ENCODE peak calls at places on chromosomes 1 and 21, in six cellular contexts. M is neuronal stem cell, S is H1, U is IMR-90, L is H9, K is trophoblast cell. X is an unnamed sample. For H3K4me1, the result is how much of the 10 kb centered on the place peaks cover.

GRCh38 chr1:22268327-22268726 is 125.4 kb upstream of the WNT4 start:
- DNase-seq in S (no peak), K (no peak), M (no peak), U (no peak), L (no peak), X (no peak)

GRCh38 chr1:48841466-48841865 is 64.8 kb upstream of the BEND5 start:
- DNase-seq in U (no peak), L (no peak), M (no peak), S (no peak), K (no peak), X (no peak)

GRCh38 chr1:238951809-238952208 is 434.6 kb upstream of the CHRM3 start:
- DNase-seq in S (no peak), L (no peak), K (peak), U (peak), M (no peak), X (peak)

GRCh38 chr1:222817529-222817928 is 2.7 kb downstream of the DISP1 start:
- DNase-seq in S (no peak), K (peak), U (peak), M (no peak), L (no peak), X (peak)

GRCh38 chr1:147072371-147073061 is 99.8 kb downstream of the PRKAB2 start:
- DNase-seq in K (peak), M (no peak), L (peak), U (no peak), S (peak), X (no peak)

GRCh38 chr1:19811206-19811851 is 3.8 kb downstream of the RNF186 start:
- DNase-seq in L (peak), K (peak), M (no peak), U (peak), S (peak), X (peak)

GRCh38 chr1:212791261-212791675 is 309 bp downstream of the NSL1 start:
- DNase-seq in M (no peak), U (peak), K (peak), L (no peak), S (no peak), X (peak)

GRCh38 chr1:108059945-108060344 is 95.0 kb upstream of the VAV3 start:
- DNase-seq in M (no peak), K (no peak), L (no peak), U (no peak), S (no peak), X (no peak)

GRCh38 chr1:84853743-84854721 is 39.0 kb downstream of the LPAR3 start:
- DNase-seq in L (no peak), S (no peak), K (peak), M (no peak), U (peak), X (peak)

GRCh38 chr21:46077674-46078101 is 20.2 kb upstream of the COL6A2 start:
- DNase-seq in U (no peak), S (no peak), M (no peak), K (no peak), L (peak), X (no peak)

GRCh38 chr21:29387598-29387997 is 88.9 kb downstream of the BACH1 start:
- DNase-seq in K (peak), M (no peak), S (no peak), U (no peak), L (no peak), X (no peak)

GRCh38 chr21:40165671-40166070 is 298.4 kb downstream of the PCP4 start:
- DNase-seq in U (no peak), M (peak), S (no peak), K (no peak), L (no peak), X (no peak)

GRCh38 chr1:164668451-164668850 is 109.5 kb downstream of the PBX1 start:
- DNase-seq in U (no peak), L (no peak), S (no peak), M (no peak), K (no peak), X (no peak)

GRCh38 chr21:28636988-28637691 is 355.5 kb downstream of the LTN1 start:
- DNase-seq in S (no peak), L (no peak), U (peak), K (peak), M (no peak), X (peak)

GRCh38 chr1:60343736-60344135 is 270.2 kb upstream of the C1orf87 start:
- DNase-seq in M (no peak), U (no peak), K (no peak), L (no peak), S (no peak), X (no peak)

GRCh38 chr1:208178091-208178529 is 66.1 kb downstream of the PLXNA2 start:
- DNase-seq in U (no peak), M (no peak), S (no peak), K (no peak), L (no peak), X (no peak)

GRCh38 chr21:37407719-37408455 is 41.3 kb downstream of the DYRK1A start:
- DNase-seq in M (no peak), L (no peak), S (no peak), U (peak), K (no peak), X (peak)

GRCh38 chr1:216805233-216805632 is 82.0 kb upstream of the ESRRG start:
- DNase-seq in S (no peak), U (peak), M (no peak), K (no peak), L (no peak), X (no peak)

GRCh38 chr1:109873278-109874175 is 37.1 kb upstream of the CSF1 start:
- DNase-seq in U (peak), K (no peak), L (no peak), S (no peak), M (no peak), X (peak)

GRCh38 chr1:214296860-214297699 is 16.1 kb downstream of the SMYD2 start:
- DNase-seq in U (peak), K (peak), S (no peak), L (peak), M (no peak), X (peak)

GRCh38 chr21:34345892-34346291 is 17.9 kb upstream of the KCNE2 start:
- DNase-seq in M (no peak), L (no peak), U (peak), S (no peak), K (no peak), X (peak)

GRCh38 chr1:23548704-23549143 is 10.6 kb downstream of the ID3 start:
- DNase-seq in U (peak), K (no peak), L (peak), M (no peak), S (no peak), X (no peak)

GRCh38 chr1:151047591-151047924 is at the start of gene C1orf56:
- DNase-seq in L (peak), U (peak), K (peak), S (peak), M (peak), X (peak)

GRCh38 chr1:198601936-198602889 is 36.6 kb upstream of the PTPRC start:
- DNase-seq in K (no peak), S (no peak), L (no peak), U (peak), M (no peak), X (no peak)
- H3K4me1 ChIP-seq in K (under half), S (under half), L (under half), U (under half), M (under half), X (under half)

DNA sequence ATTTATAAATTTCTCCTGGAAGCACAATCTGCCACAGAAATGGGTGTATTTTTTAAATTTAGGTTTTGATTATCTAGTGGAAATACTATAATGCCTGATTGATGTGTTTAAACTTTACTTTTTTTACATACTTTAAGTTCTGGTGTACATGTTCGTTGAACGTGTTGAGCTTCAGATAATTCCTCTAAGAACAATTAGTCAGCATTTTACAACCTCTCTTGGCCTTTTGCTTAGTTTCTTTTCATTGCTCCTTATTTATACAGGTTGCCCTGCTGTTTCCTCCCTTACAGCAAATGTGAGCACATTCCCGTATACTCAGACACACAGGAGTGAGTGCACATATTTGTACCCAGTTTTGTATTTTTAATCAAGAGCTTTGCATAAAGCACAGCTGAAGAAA is 1038.9 kb downstream of the BRINP3 start:
- DNase-seq in U (no peak), S (no peak), L (no peak), M (no peak), K (no peak), X (no peak)
- H2AFZ ChIP-seq in U (no peak), S (no peak), L (no peak), M (no peak), K (no peak), X (no peak)

GRCh38 chr1:203597386-203598040 is 29.1 kb upstream of the ATP2B4 start:
- DNase-seq in S (no peak), K (no peak), M (no peak), U (no peak), L (no peak), X (no peak)

GRCh38 chr1:203599875-203600781 is 26.5 kb upstream of the ATP2B4 start:
- DNase-seq in S (no peak), U (no peak), K (no peak), M (no peak), L (no peak), X (no peak)

GRCh38 chr1:203598736-203599135 is 27.9 kb upstream of the ATP2B4 start:
- DNase-seq in M (no peak), S (no peak), K (no peak), U (no peak), L (no peak), X (no peak)

GRCh38 chr1:203601717-203602309 is 24.8 kb upstream of the ATP2B4 start:
- DNase-seq in L (no peak), U (no peak), S (no peak), M (no peak), K (no peak), X (no peak)

DNA sequence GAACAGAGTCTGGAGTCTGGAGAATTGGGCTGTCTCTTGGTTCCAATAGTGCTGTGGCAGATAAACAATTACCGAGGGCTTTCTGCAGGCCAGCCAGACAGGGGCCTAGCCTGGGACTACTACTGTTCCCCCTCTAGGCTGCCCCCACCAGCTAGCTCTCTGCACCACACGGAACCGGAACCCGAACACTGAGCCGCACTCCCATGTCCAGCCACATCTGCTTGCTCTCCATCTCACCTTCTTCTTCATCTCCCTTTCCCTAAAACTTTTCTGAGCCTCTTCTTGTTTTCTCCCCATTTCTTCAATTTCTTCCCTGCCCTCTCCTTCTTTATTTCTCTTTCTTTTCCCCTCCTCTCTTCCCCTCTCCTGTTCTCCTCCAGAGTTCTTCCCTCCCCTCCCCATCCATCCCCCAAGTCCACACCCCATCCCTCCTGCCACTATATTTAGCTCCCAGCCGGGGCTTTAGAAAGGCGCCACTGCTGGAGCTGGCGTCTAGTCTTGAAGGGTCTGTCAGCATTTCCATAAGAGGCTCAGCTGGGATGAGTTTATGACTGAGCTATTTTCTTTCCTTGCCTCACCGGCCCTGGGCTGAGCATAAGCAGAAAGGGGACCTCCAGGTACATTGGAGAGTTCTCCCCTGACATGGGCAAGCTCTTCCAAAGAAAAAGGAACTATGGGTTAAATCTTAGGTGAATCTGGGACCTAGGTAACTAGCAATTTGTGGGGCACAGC is 25.7 kb upstream of the ATP2B4 start:
- DNase-seq in K (no peak), U (peak), L (no peak), S (no peak), M (no peak), X (peak)
- H3K18ac ChIP-seq in K (peak), U (no peak), L (no peak), S (no peak), M (peak), X (peak)

DNA sequence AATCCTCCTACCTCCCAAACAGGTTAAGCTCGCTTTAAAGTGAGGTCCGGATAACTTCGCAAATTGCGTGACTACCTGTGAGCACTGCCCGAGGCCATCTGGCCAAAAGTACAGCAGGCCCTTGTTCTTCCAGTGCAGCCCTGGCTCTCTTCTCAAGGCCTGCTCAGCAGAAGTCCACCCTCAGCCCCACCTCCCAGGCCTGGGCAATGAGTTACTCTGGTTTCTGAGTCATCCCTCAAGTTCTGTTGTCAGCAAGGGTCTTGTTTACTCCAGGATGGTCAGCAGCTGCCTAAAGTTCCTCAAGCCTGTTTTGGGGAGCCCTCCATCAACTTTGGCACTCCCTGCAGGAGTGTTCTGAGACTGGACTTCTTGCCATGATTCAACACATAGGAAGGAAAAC is 101.7 kb downstream of the BCAR3 start:
- DNase-seq in L (no peak), K (peak), S (peak), U (peak), M (no peak), X (peak)
- H3K4me1 ChIP-seq in L (under half), K (under half), S (under half), U (under half), M (under half), X (under half)

X was measured in mesenchymal stem cell.